ENCODE peak calls at places on chromosome 12, in nine cellular contexts. W, E, G, S, I, U, J, T and K are unnamed samples.

GRCh38 chr12:13340149-13340548 is 143.6 kb downstream of the EMP1 start:
- DNase-seq in W (no peak), E (no peak), G (no peak), S (no peak), I (no peak), U (no peak), J (no peak), T (no peak), K (no peak)

GRCh38 chr12:29742646-29743045 is 41.1 kb downstream of the TMTC1 start:
- DNase-seq in W (no peak), E (no peak), G (no peak), S (no peak), I (no peak), U (no peak), J (no peak), T (no peak), K (no peak)

GRCh38 chr12:11777962-11778361 is 128.5 kb downstream of the ETV6 start:
- DNase-seq in W (no peak), E (no peak), G (no peak), S (no peak), I (no peak), U (no peak), J (no peak), T (no peak), K (no peak)

GRCh38 chr12:2198088-2198501 is 145.3 kb downstream of the CACNA1C start:
- DNase-seq in W (no peak), E (no peak), G (peak; percentile 53), S (peak; percentile 64), I (no peak), U (peak; percentile 56), J (no peak), T (peak; percentile 89), K (no peak)

GRCh38 chr12:107349008-107349747 is 255.8 kb upstream of the CRY1 start:
- DNase-seq in W (no peak), E (peak; percentile 66), G (peak; percentile 24), S (peak; percentile 91), I (peak; percentile 27), U (no peak), J (peak; percentile 82), T (peak; percentile 94), K (peak; percentile 65)

GRCh38 chr12:43914391-43914790 is 78.5 kb downstream of the TMEM117 start:
- DNase-seq in W (no peak), E (no peak), G (no peak), S (no peak), I (no peak), U (no peak), J (no peak), T (no peak), K (no peak)

GRCh38 chr12:26196424-26196722 is 1.0 kb downstream of the SSPN start:
- DNase-seq in W (no peak), E (no peak), G (no peak), S (peak; percentile 25), I (no peak), U (no peak), J (no peak), T (peak; percentile 42), K (no peak)

GRCh38 chr12:111557271-111558106 is 41.6 kb downstream of the ATXN2 start:
- DNase-seq in W (no peak), E (no peak), G (peak; percentile 10), S (peak; percentile 16), I (no peak), U (no peak), J (no peak), T (peak; percentile 69), K (no peak)

GRCh38 chr12:122491991-122492390 is 8.7 kb downstream of the ZCCHC8 start:
- DNase-seq in W (no peak), E (no peak), G (no peak), S (peak; percentile 70), I (no peak), U (no peak), J (no peak), T (no peak), K (no peak)

GRCh38 chr12:48690990-48691389 is 9.0 kb upstream of the KANSL2 start:
- DNase-seq in W (no peak), E (no peak), G (no peak), S (no peak), I (no peak), U (no peak), J (no peak), T (peak; percentile 22), K (no peak)

DNA sequence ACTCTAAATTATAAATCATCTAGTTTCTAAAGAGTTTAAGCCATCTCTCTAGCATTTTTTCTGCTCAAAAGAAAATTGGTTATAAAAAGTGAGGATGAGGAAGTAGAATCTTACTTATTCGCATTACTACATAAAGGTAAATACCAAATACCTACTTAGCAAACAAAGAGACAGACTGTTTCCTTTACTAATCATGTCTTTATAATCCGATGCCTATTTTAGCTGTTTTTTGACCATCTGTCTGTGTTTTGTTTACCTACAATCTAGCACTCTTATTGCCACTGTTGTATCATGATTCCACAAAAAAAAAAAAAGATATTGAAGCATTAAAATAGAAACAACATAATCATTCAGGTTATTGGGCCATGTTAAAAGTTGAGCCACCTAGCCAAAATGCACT is 396.2 kb downstream of the PAWR start:
- DNase-seq in W (no peak), E (no peak), G (no peak), S (no peak), I (no peak), U (no peak), J (no peak), T (no peak), K (no peak)
- TF ChIP-seq CTCF in W (no peak), E (no peak), G (no peak), S (no peak), I (no peak), U (no peak), J (no peak), T (no peak), K (no peak)

GRCh38 chr12:75944097-75944904 is 87.3 kb downstream of the PHLDA1 start:
- DNase-seq in W (no peak), E (no peak), G (peak; percentile 93), S (peak; percentile 95), I (peak; percentile 88), U (no peak), J (peak; percentile 51), T (peak; percentile 96), K (peak; percentile 11)

GRCh38 chr12:75947171-75947723 is 84.3 kb downstream of the PHLDA1 start:
- DNase-seq in W (no peak), E (no peak), G (no peak), S (no peak), I (no peak), U (no peak), J (no peak), T (no peak), K (no peak)

GRCh38 chr12:75944905-75945412 is 86.6 kb downstream of the PHLDA1 start:
- DNase-seq in W (no peak), E (no peak), G (no peak), S (no peak), I (no peak), U (no peak), J (no peak), T (no peak), K (no peak)

GRCh38 chr12:75943730-75944096 is 87.9 kb downstream of the PHLDA1 start:
- DNase-seq in W (no peak), E (no peak), G (no peak), S (no peak), I (no peak), U (no peak), J (no peak), T (no peak), K (no peak)

DNA sequence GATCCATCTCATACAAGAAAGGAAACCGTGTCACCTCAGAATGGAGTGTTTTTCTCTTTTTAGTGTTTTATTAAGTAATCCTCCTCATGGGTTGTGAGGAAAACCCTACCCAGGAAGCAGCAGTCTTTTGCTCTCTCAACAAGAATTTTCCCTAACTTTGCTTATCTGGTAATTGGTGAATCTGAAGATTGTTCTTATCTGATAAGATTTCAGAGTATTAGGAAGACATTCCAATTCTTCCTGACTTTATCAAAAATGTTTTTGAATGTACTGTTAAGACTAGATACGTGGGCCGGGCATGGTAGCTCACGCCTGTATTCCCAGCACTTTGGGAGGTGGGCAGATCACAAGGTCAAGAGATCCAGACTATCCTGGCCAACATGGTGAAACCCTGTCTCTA is 86.0 kb downstream of the PHLDA1 start:
- DNase-seq in W (no peak), E (no peak), G (no peak), S (no peak), I (no peak), U (no peak), J (no peak), T (no peak), K (no peak)
- H3K4me3 ChIP-seq in W (no peak overlapping the region), E (no peak overlapping the region), G (no peak overlapping the region), S (no peak overlapping the region), I (no peak overlapping the region), U (no peak overlapping the region), J (no peak overlapping the region), T (no peak overlapping the region), K (no peak overlapping the region)

DNA sequence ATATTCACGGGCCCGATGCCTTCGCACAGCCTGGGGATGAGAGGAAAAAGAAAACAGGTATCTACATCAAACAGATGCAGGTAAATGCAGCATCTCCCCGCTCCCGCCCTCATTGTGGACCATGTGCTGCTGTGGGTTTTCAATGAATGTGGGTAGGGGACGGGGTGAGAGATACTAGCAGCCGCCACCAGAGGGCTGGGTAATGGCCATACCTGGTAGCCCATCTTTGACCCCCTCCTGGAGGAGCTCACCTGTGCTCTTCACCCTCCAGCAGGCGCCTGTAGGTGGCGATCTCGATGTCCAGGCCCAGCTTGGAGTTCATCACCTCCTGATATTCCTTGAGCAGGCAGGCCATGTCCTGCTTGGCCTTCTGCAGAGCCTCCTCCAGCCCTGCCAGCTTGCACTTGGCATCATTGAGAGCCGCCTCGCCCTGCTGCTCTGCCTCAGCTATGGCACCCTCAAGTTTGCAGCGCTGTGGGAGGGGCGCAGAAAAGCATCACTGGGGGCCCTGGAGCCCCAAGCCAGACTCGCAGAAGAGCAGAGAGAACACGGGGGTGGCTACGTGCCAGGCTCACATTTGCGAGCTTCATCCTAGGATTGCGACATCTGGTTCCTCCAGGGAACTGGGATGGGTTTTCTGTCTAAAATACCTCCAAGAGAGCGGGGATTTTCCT is 10.2 kb downstream of the KRT82 start:
- DNase-seq in W (peak; percentile 59), E (no peak), G (peak; percentile 47), S (no peak), I (no peak), U (peak; percentile 58), J (peak; percentile 43), T (no peak), K (no peak)
- TF ChIP-seq CTCF in W (peak; percentile 18), E (no peak), G (peak; percentile 32), S (no peak), I (peak; percentile 74), U (no peak), J (peak; percentile 40), T (no peak), K (peak; percentile 33)

GRCh38 chr12:46264057-46264456 is 4.8 kb downstream of the SLC38A1 start:
- DNase-seq in W (no peak), E (no peak), G (no peak), S (peak; percentile 73), I (no peak), U (no peak), J (no peak), T (peak; percentile 57), K (no peak)
- H3K4me3 ChIP-seq in W (no peak overlapping the region), E (no peak overlapping the region), G (no peak overlapping the region), S (no peak overlapping the region), I (no peak overlapping the region), U (no peak overlapping the region), J (no peak overlapping the region), T (no peak overlapping the region), K (no peak overlapping the region)

DNA sequence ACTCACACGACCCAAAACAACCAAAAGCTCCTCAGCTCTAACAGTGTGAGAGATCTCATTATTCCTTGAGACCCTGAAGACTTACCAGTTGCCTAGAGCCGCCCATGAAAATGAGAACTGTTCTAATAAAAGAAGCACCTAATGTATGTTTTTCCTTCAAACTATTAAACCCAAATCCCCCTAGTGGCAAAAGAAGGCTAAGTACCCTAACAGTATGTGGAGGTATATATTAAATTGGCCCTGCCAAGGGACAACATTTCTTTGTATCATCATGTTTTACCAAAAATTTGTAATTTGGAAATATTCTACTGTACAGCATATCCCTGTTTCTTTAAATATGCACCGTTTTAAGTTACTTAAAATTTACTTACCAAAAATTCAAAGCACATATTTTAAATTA is 38.0 kb upstream of the PPFIA2 start:
- DNase-seq in W (no peak), E (no peak), G (peak; percentile 4), S (no peak), I (no peak), U (no peak), J (peak; percentile 1), T (no peak), K (no peak)
- TF ChIP-seq CTCF in W (peak; percentile 37), E (no peak), G (peak; percentile 44), S (peak; percentile 28), I (peak; percentile 39), U (no peak), J (peak; percentile 19), T (peak; percentile 52), K (no peak)